ENCODE peak calls at places on chromosome 1, in ten cellular contexts. B is lower lobe of right lung; Z is hippocampal formation; R is SHP77; Q is activated CD8-positive, alpha-beta memory T cell treated with anti-CD3 and anti-CD28 coated beads, Interleukin-2, amount 50 U/mL, for 4 hours; Y is left cardiac atrium; D is NCI-H1092; N is occipital lobe; U is OCI-LY7; L is uterus. P is an unnamed sample.

GRCh38 chr1:104621221-104621620 is 871.5 kb downstream of the AMY1C start:
- DNase-seq in B (no peak), Z (no peak), R (no peak), Q (no peak), Y (no peak), D (no peak), N (no peak), U (no peak), L (no peak), P (no peak)

GRCh38 chr1:153842006-153842471 is 66.8 kb downstream of the SLC27A3 start:
- DNase-seq in B (no peak), Z (no peak), R (no peak), Q (no peak), Y (no peak), D (no peak), N (no peak), U (peak), L (no peak), P (no peak)

GRCh38 chr1:45503462-45504360 is 3.6 kb downstream of the MMACHC start:
- DNase-seq in B (no peak), Z (no peak), R (no peak), Q (no peak), Y (no peak), D (no peak), N (no peak), U (no peak), L (no peak), P (no peak)

GRCh38 chr1:195019385-195019784 is 1588.9 kb downstream of the KCNT2 start:
- DNase-seq in B (no peak), Z (no peak), R (no peak), Q (no peak), Y (no peak), D (no peak), N (no peak), U (no peak), L (no peak), P (no peak)

GRCh38 chr1:182955596-182956588 is 2.9 kb upstream of the SHCBP1L start:
- DNase-seq in B (no peak), Z (no peak), R (no peak), Q (no peak), Y (no peak), D (no peak), N (no peak), U (no peak), L (no peak), P (no peak)

GRCh38 chr1:7888248-7889010 is 35.6 kb upstream of the UTS2 start:
- DNase-seq in B (no peak), Z (no peak), R (no peak), Q (no peak), Y (no peak), D (no peak), N (no peak), U (no peak), L (no peak), P (no peak)

GRCh38 chr1:88612783-88613182 is 71.3 kb upstream of the PKN2 start:
- DNase-seq in B (no peak), Z (no peak), R (peak), Q (no peak), Y (no peak), D (no peak), N (no peak), U (no peak), L (no peak), P (no peak)

GRCh38 chr1:39877980-39878956 is 5.0 kb downstream of the TRIT1 start:
- DNase-seq in B (no peak), Z (no peak), R (no peak), Q (no peak), Y (no peak), D (no peak), N (no peak), U (no peak), L (no peak), P (no peak)

GRCh38 chr1:7454895-7455784 is 316.0 kb upstream of the VAMP3 start:
- DNase-seq in B (no peak), Z (no peak), R (no peak), Q (no peak), Y (no peak), D (no peak), N (no peak), U (no peak), L (no peak), P (no peak)